ENCODE peak calls at places on chromosomes 12 and 14, in nine cellular contexts. One of them, this sample, is unnamed.

GRCh38 chr14:25049559-25050493 is at the start of gene STXBP6:
- DNase-seq in stomach: peak
- DNase-seq in activated T-cell treated with anti-CD3 and anti-CD28 coated beads, Interleukin-2, amount 50 U/mL, for 1 hour: no peak
- DNase-seq in stimulated activated CD4-positive, alpha-beta T cell treated with anti-CD3 and anti-CD28 coated beads, TNF-alpha, amount 100 ng/mL, for 4 hours: no peak
- DNase-seq in AG08395: peak
- DNase-seq in activated CD4-positive, alpha-beta T cell treated with anti-CD3 and anti-CD28 coated beads for 36 hours: peak
- DNase-seq in RPMI7951: peak
- DNase-seq in substantia nigra: peak
- DNase-seq in HuH-7: peak
- DNase-seq in this sample: peak

GRCh38 chr14:104735830-104736642 is 12.0 kb downstream of the ADSS1 start:
- DNase-seq in activated T-cell treated with anti-CD3 and anti-CD28 coated beads, Interleukin-2, amount 50 U/mL, for 1 hour: no peak
- DNase-seq in stomach: peak
- DNase-seq in substantia nigra: peak
- DNase-seq in stimulated activated CD4-positive, alpha-beta T cell treated with anti-CD3 and anti-CD28 coated beads, TNF-alpha, amount 100 ng/mL, for 4 hours: no peak
- DNase-seq in activated CD4-positive, alpha-beta T cell treated with anti-CD3 and anti-CD28 coated beads for 36 hours: no peak
- DNase-seq in AG08395: peak
- DNase-seq in HuH-7: no peak
- DNase-seq in RPMI7951: peak
- DNase-seq in this sample: peak

GRCh38 chr12:100401660-100402059 is 44.8 kb downstream of the SLC17A8 start:
- DNase-seq in activated T-cell treated with anti-CD3 and anti-CD28 coated beads, Interleukin-2, amount 50 U/mL, for 1 hour: no peak
- DNase-seq in substantia nigra: no peak
- DNase-seq in HuH-7: no peak
- DNase-seq in AG08395: no peak
- DNase-seq in activated CD4-positive, alpha-beta T cell treated with anti-CD3 and anti-CD28 coated beads for 36 hours: no peak
- DNase-seq in RPMI7951: peak
- DNase-seq in stomach: no peak
- DNase-seq in stimulated activated CD4-positive, alpha-beta T cell treated with anti-CD3 and anti-CD28 coated beads, TNF-alpha, amount 100 ng/mL, for 4 hours: no peak
- DNase-seq in this sample: no peak

GRCh38 chr12:59938190-59938962 is 342.5 kb downstream of the SLC16A7 start:
- DNase-seq in HuH-7: no peak
- DNase-seq in substantia nigra: no peak
- DNase-seq in activated T-cell treated with anti-CD3 and anti-CD28 coated beads, Interleukin-2, amount 50 U/mL, for 1 hour: no peak
- DNase-seq in activated CD4-positive, alpha-beta T cell treated with anti-CD3 and anti-CD28 coated beads for 36 hours: no peak
- DNase-seq in stomach: no peak
- DNase-seq in AG08395: no peak
- DNase-seq in RPMI7951: no peak
- DNase-seq in stimulated activated CD4-positive, alpha-beta T cell treated with anti-CD3 and anti-CD28 coated beads, TNF-alpha, amount 100 ng/mL, for 4 hours: no peak
- DNase-seq in this sample: no peak

GRCh38 chr12:56271031-56271430 is 4.3 kb downstream of the COQ10A start:
- DNase-seq in HuH-7: peak
- DNase-seq in activated CD4-positive, alpha-beta T cell treated with anti-CD3 and anti-CD28 coated beads for 36 hours: no peak
- DNase-seq in substantia nigra: no peak
- DNase-seq in stimulated activated CD4-positive, alpha-beta T cell treated with anti-CD3 and anti-CD28 coated beads, TNF-alpha, amount 100 ng/mL, for 4 hours: no peak
- DNase-seq in RPMI7951: peak
- DNase-seq in stomach: no peak
- DNase-seq in activated T-cell treated with anti-CD3 and anti-CD28 coated beads, Interleukin-2, amount 50 U/mL, for 1 hour: no peak
- DNase-seq in AG08395: peak
- DNase-seq in this sample: no peak

GRCh38 chr12:6116481-6117021 is 7.9 kb downstream of the VWF start:
- DNase-seq in substantia nigra: no peak
- DNase-seq in RPMI7951: no peak
- DNase-seq in stomach: no peak
- DNase-seq in activated CD4-positive, alpha-beta T cell treated with anti-CD3 and anti-CD28 coated beads for 36 hours: no peak
- DNase-seq in stimulated activated CD4-positive, alpha-beta T cell treated with anti-CD3 and anti-CD28 coated beads, TNF-alpha, amount 100 ng/mL, for 4 hours: no peak
- DNase-seq in activated T-cell treated with anti-CD3 and anti-CD28 coated beads, Interleukin-2, amount 50 U/mL, for 1 hour: no peak
- DNase-seq in AG08395: no peak
- DNase-seq in HuH-7: no peak
- DNase-seq in this sample: no peak

GRCh38 chr14:100468557-100468956 is 118.7 kb downstream of the BEGAIN start:
- DNase-seq in AG08395: no peak
- DNase-seq in activated CD4-positive, alpha-beta T cell treated with anti-CD3 and anti-CD28 coated beads for 36 hours: no peak
- DNase-seq in RPMI7951: no peak
- DNase-seq in stimulated activated CD4-positive, alpha-beta T cell treated with anti-CD3 and anti-CD28 coated beads, TNF-alpha, amount 100 ng/mL, for 4 hours: no peak
- DNase-seq in activated T-cell treated with anti-CD3 and anti-CD28 coated beads, Interleukin-2, amount 50 U/mL, for 1 hour: no peak
- DNase-seq in stomach: no peak
- DNase-seq in HuH-7: no peak
- DNase-seq in substantia nigra: no peak
- DNase-seq in this sample: no peak

GRCh38 chr12:96261557-96261956 is 67.4 kb downstream of the ELK3 start:
- DNase-seq in stimulated activated CD4-positive, alpha-beta T cell treated with anti-CD3 and anti-CD28 coated beads, TNF-alpha, amount 100 ng/mL, for 4 hours: no peak
- DNase-seq in substantia nigra: no peak
- DNase-seq in activated CD4-positive, alpha-beta T cell treated with anti-CD3 and anti-CD28 coated beads for 36 hours: no peak
- DNase-seq in AG08395: no peak
- DNase-seq in stomach: no peak
- DNase-seq in HuH-7: no peak
- DNase-seq in activated T-cell treated with anti-CD3 and anti-CD28 coated beads, Interleukin-2, amount 50 U/mL, for 1 hour: no peak
- DNase-seq in RPMI7951: no peak
- DNase-seq in this sample: no peak

GRCh38 chr14:74324945-74325361 is 22.2 kb upstream of the ABCD4 start:
- DNase-seq in AG08395: peak
- DNase-seq in activated CD4-positive, alpha-beta T cell treated with anti-CD3 and anti-CD28 coated beads for 36 hours: no peak
- DNase-seq in stimulated activated CD4-positive, alpha-beta T cell treated with anti-CD3 and anti-CD28 coated beads, TNF-alpha, amount 100 ng/mL, for 4 hours: no peak
- DNase-seq in stomach: no peak
- DNase-seq in RPMI7951: peak
- DNase-seq in HuH-7: peak
- DNase-seq in activated T-cell treated with anti-CD3 and anti-CD28 coated beads, Interleukin-2, amount 50 U/mL, for 1 hour: no peak
- DNase-seq in substantia nigra: no peak
- DNase-seq in this sample: no peak

GRCh38 chr12:31008241-31008711 is 65.4 kb upstream of the DDX11 start:
- DNase-seq in HuH-7: no peak
- DNase-seq in RPMI7951: peak
- DNase-seq in activated CD4-positive, alpha-beta T cell treated with anti-CD3 and anti-CD28 coated beads for 36 hours: no peak
- DNase-seq in activated T-cell treated with anti-CD3 and anti-CD28 coated beads, Interleukin-2, amount 50 U/mL, for 1 hour: no peak
- DNase-seq in stimulated activated CD4-positive, alpha-beta T cell treated with anti-CD3 and anti-CD28 coated beads, TNF-alpha, amount 100 ng/mL, for 4 hours: no peak
- DNase-seq in substantia nigra: no peak
- DNase-seq in AG08395: no peak
- DNase-seq in stomach: no peak
- DNase-seq in this sample: no peak

GRCh38 chr12:130920711-130921381 is 32.9 kb upstream of the ADGRD1 start:
- DNase-seq in stomach: peak
- DNase-seq in RPMI7951: no peak
- DNase-seq in HuH-7: no peak
- DNase-seq in activated T-cell treated with anti-CD3 and anti-CD28 coated beads, Interleukin-2, amount 50 U/mL, for 1 hour: no peak
- DNase-seq in activated CD4-positive, alpha-beta T cell treated with anti-CD3 and anti-CD28 coated beads for 36 hours: no peak
- DNase-seq in stimulated activated CD4-positive, alpha-beta T cell treated with anti-CD3 and anti-CD28 coated beads, TNF-alpha, amount 100 ng/mL, for 4 hours: no peak
- DNase-seq in AG08395: peak
- DNase-seq in substantia nigra: no peak
- DNase-seq in this sample: peak

GRCh38 chr12:49028666-49029275 is 10.2 kb upstream of the PRKAG1 start:
- DNase-seq in activated T-cell treated with anti-CD3 and anti-CD28 coated beads, Interleukin-2, amount 50 U/mL, for 1 hour: no peak
- DNase-seq in substantia nigra: no peak
- DNase-seq in stomach: no peak
- DNase-seq in activated CD4-positive, alpha-beta T cell treated with anti-CD3 and anti-CD28 coated beads for 36 hours: no peak
- DNase-seq in stimulated activated CD4-positive, alpha-beta T cell treated with anti-CD3 and anti-CD28 coated beads, TNF-alpha, amount 100 ng/mL, for 4 hours: no peak
- DNase-seq in RPMI7951: no peak
- DNase-seq in AG08395: no peak
- DNase-seq in HuH-7: no peak
- DNase-seq in this sample: no peak

GRCh38 chr12:115322275-115322674 is 638.3 kb upstream of the TBX3 start:
- DNase-seq in activated T-cell treated with anti-CD3 and anti-CD28 coated beads, Interleukin-2, amount 50 U/mL, for 1 hour: no peak
- DNase-seq in stomach: no peak
- DNase-seq in AG08395: peak
- DNase-seq in substantia nigra: no peak
- DNase-seq in RPMI7951: peak
- DNase-seq in stimulated activated CD4-positive, alpha-beta T cell treated with anti-CD3 and anti-CD28 coated beads, TNF-alpha, amount 100 ng/mL, for 4 hours: no peak
- DNase-seq in activated CD4-positive, alpha-beta T cell treated with anti-CD3 and anti-CD28 coated beads for 36 hours: no peak
- DNase-seq in HuH-7: no peak
- DNase-seq in this sample: no peak

GRCh38 chr14:71705460-71705859 is 226.8 kb upstream of the RGS6 start:
- DNase-seq in substantia nigra: no peak
- DNase-seq in HuH-7: no peak
- DNase-seq in activated T-cell treated with anti-CD3 and anti-CD28 coated beads, Interleukin-2, amount 50 U/mL, for 1 hour: no peak
- DNase-seq in activated CD4-positive, alpha-beta T cell treated with anti-CD3 and anti-CD28 coated beads for 36 hours: no peak
- DNase-seq in RPMI7951: no peak
- DNase-seq in AG08395: no peak
- DNase-seq in stomach: no peak
- DNase-seq in stimulated activated CD4-positive, alpha-beta T cell treated with anti-CD3 and anti-CD28 coated beads, TNF-alpha, amount 100 ng/mL, for 4 hours: no peak
- DNase-seq in this sample: no peak

GRCh38 chr14:74628418-74628817 is 16.4 kb upstream of the LTBP2 start:
- DNase-seq in stimulated activated CD4-positive, alpha-beta T cell treated with anti-CD3 and anti-CD28 coated beads, TNF-alpha, amount 100 ng/mL, for 4 hours: no peak
- DNase-seq in stomach: no peak
- DNase-seq in AG08395: no peak
- DNase-seq in HuH-7: no peak
- DNase-seq in RPMI7951: no peak
- DNase-seq in activated T-cell treated with anti-CD3 and anti-CD28 coated beads, Interleukin-2, amount 50 U/mL, for 1 hour: no peak
- DNase-seq in activated CD4-positive, alpha-beta T cell treated with anti-CD3 and anti-CD28 coated beads for 36 hours: no peak
- DNase-seq in substantia nigra: no peak
- DNase-seq in this sample: no peak

GRCh38 chr14:63901434-63902085 is 48.8 kb downstream of the SYNE2 start:
- DNase-seq in stomach: no peak
- DNase-seq in activated CD4-positive, alpha-beta T cell treated with anti-CD3 and anti-CD28 coated beads for 36 hours: no peak
- DNase-seq in substantia nigra: no peak
- DNase-seq in stimulated activated CD4-positive, alpha-beta T cell treated with anti-CD3 and anti-CD28 coated beads, TNF-alpha, amount 100 ng/mL, for 4 hours: no peak
- DNase-seq in HuH-7: no peak
- DNase-seq in activated T-cell treated with anti-CD3 and anti-CD28 coated beads, Interleukin-2, amount 50 U/mL, for 1 hour: no peak
- DNase-seq in RPMI7951: peak
- DNase-seq in AG08395: peak
- DNase-seq in this sample: no peak

GRCh38 chr12:116222358-116222757 is 55.1 kb downstream of the MED13L start:
- DNase-seq in AG08395: peak
- DNase-seq in stomach: peak
- DNase-seq in stimulated activated CD4-positive, alpha-beta T cell treated with anti-CD3 and anti-CD28 coated beads, TNF-alpha, amount 100 ng/mL, for 4 hours: peak
- DNase-seq in HuH-7: no peak
- DNase-seq in RPMI7951: peak
- DNase-seq in activated T-cell treated with anti-CD3 and anti-CD28 coated beads, Interleukin-2, amount 50 U/mL, for 1 hour: no peak
- DNase-seq in activated CD4-positive, alpha-beta T cell treated with anti-CD3 and anti-CD28 coated beads for 36 hours: peak
- DNase-seq in substantia nigra: peak
- DNase-seq in this sample: peak

GRCh38 chr12:52032431-52032796 is 18.8 kb upstream of the NR4A1 start:
- DNase-seq in stimulated activated CD4-positive, alpha-beta T cell treated with anti-CD3 and anti-CD28 coated beads, TNF-alpha, amount 100 ng/mL, for 4 hours: no peak
- DNase-seq in AG08395: peak
- DNase-seq in activated T-cell treated with anti-CD3 and anti-CD28 coated beads, Interleukin-2, amount 50 U/mL, for 1 hour: no peak
- DNase-seq in activated CD4-positive, alpha-beta T cell treated with anti-CD3 and anti-CD28 coated beads for 36 hours: peak
- DNase-seq in stomach: peak
- DNase-seq in HuH-7: no peak
- DNase-seq in RPMI7951: peak
- DNase-seq in substantia nigra: peak
- DNase-seq in this sample: peak

GRCh38 chr12:114166360-114166759 is 200.2 kb upstream of the RBM19 start:
- DNase-seq in AG08395: peak
- DNase-seq in activated T-cell treated with anti-CD3 and anti-CD28 coated beads, Interleukin-2, amount 50 U/mL, for 1 hour: no peak
- DNase-seq in substantia nigra: peak
- DNase-seq in HuH-7: peak
- DNase-seq in stomach: no peak
- DNase-seq in stimulated activated CD4-positive, alpha-beta T cell treated with anti-CD3 and anti-CD28 coated beads, TNF-alpha, amount 100 ng/mL, for 4 hours: no peak
- DNase-seq in RPMI7951: peak
- DNase-seq in activated CD4-positive, alpha-beta T cell treated with anti-CD3 and anti-CD28 coated beads for 36 hours: peak
- DNase-seq in this sample: no peak

GRCh38 chr12:79082595-79082994 is 218.0 kb downstream of the SYT1 start:
- DNase-seq in stomach: no peak
- DNase-seq in activated CD4-positive, alpha-beta T cell treated with anti-CD3 and anti-CD28 coated beads for 36 hours: no peak
- DNase-seq in substantia nigra: no peak
- DNase-seq in HuH-7: no peak
- DNase-seq in RPMI7951: no peak
- DNase-seq in activated T-cell treated with anti-CD3 and anti-CD28 coated beads, Interleukin-2, amount 50 U/mL, for 1 hour: no peak
- DNase-seq in AG08395: no peak
- DNase-seq in stimulated activated CD4-positive, alpha-beta T cell treated with anti-CD3 and anti-CD28 coated beads, TNF-alpha, amount 100 ng/mL, for 4 hours: no peak
- DNase-seq in this sample: no peak

GRCh38 chr14:55285048-55285652 is 13.9 kb downstream of the FBXO34 start:
- DNase-seq in AG08395: no peak
- DNase-seq in stomach: no peak
- DNase-seq in RPMI7951: no peak
- DNase-seq in substantia nigra: no peak
- DNase-seq in HuH-7: no peak
- DNase-seq in activated CD4-positive, alpha-beta T cell treated with anti-CD3 and anti-CD28 coated beads for 36 hours: no peak
- DNase-seq in stimulated activated CD4-positive, alpha-beta T cell treated with anti-CD3 and anti-CD28 coated beads, TNF-alpha, amount 100 ng/mL, for 4 hours: no peak
- DNase-seq in activated T-cell treated with anti-CD3 and anti-CD28 coated beads, Interleukin-2, amount 50 U/mL, for 1 hour: no peak
- DNase-seq in this sample: no peak

GRCh38 chr12:94092516-94093241 is 55.7 kb upstream of the PLXNC1 start:
- DNase-seq in stimulated activated CD4-positive, alpha-beta T cell treated with anti-CD3 and anti-CD28 coated beads, TNF-alpha, amount 100 ng/mL, for 4 hours: no peak
- DNase-seq in activated CD4-positive, alpha-beta T cell treated with anti-CD3 and anti-CD28 coated beads for 36 hours: no peak
- DNase-seq in AG08395: no peak
- DNase-seq in RPMI7951: peak
- DNase-seq in HuH-7: no peak
- DNase-seq in activated T-cell treated with anti-CD3 and anti-CD28 coated beads, Interleukin-2, amount 50 U/mL, for 1 hour: no peak
- DNase-seq in stomach: no peak
- DNase-seq in substantia nigra: no peak
- DNase-seq in this sample: peak

GRCh38 chr14:104782823-104783170 is 12.8 kb downstream of the AKT1 start:
- DNase-seq in activated CD4-positive, alpha-beta T cell treated with anti-CD3 and anti-CD28 coated beads for 36 hours: no peak
- DNase-seq in activated T-cell treated with anti-CD3 and anti-CD28 coated beads, Interleukin-2, amount 50 U/mL, for 1 hour: no peak
- DNase-seq in HuH-7: no peak
- DNase-seq in stomach: no peak
- DNase-seq in RPMI7951: no peak
- DNase-seq in substantia nigra: no peak
- DNase-seq in stimulated activated CD4-positive, alpha-beta T cell treated with anti-CD3 and anti-CD28 coated beads, TNF-alpha, amount 100 ng/mL, for 4 hours: no peak
- DNase-seq in AG08395: no peak
- DNase-seq in this sample: no peak

This sample was measured in ureter.